ENCODE peak calls at places on chromosomes 13 and 19, in ten cellular contexts. G, A, F, I, R, Y, W, Z, T and E are unnamed samples.

GRCh38 chr13:109844396-109844795 is 58.0 kb upstream of the IRS2 start:
- DNase-seq in R (no peak), W (no peak), Z (no peak), G (no peak), A (no peak), I (no peak), T (no peak), F (peak), Y (no peak), E (no peak)

GRCh38 chr13:48353590-48353989 is 50.0 kb downstream of the RB1 start:
- DNase-seq in W (no peak), R (no peak), A (no peak), T (no peak), F (no peak), Z (no peak), I (no peak), G (no peak), Y (no peak), E (no peak)

GRCh38 chr13:112616586-112617381 is 28.8 kb upstream of the TUBGCP3 start:
- DNase-seq in I (no peak), R (peak), W (peak), T (peak), A (no peak), G (peak), Y (no peak), Z (peak), F (no peak), E (peak)

GRCh38 chr19:8250596-8250995 is 41.4 kb downstream of the CERS4 start:
- DNase-seq in Y (no peak), W (no peak), F (no peak), T (no peak), R (no peak), I (no peak), A (no peak), G (no peak), Z (no peak), E (no peak)

GRCh38 chr19:15154002-15154612 is 46.7 kb downstream of the NOTCH3 start:
- DNase-seq in T (peak), Y (peak), Z (no peak), W (peak), A (no peak), R (peak), I (peak), G (peak), F (no peak), E (peak)

GRCh38 chr19:48403606-48404005 is 10.1 kb downstream of the GRIN2D start:
- DNase-seq in W (peak), F (peak), G (peak), T (peak), I (peak), Z (peak), R (peak), A (no peak), Y (no peak), E (peak)

GRCh38 chr13:41465215-41465907 is 8.0 kb downstream of the RGCC start:
- DNase-seq in I (peak), A (peak), F (no peak), T (peak), R (peak), W (peak), Z (no peak), G (peak), Y (peak), E (peak)

GRCh38 chr13:112062047-112062618 is 4.8 kb upstream of the SOX1 start:
- DNase-seq in I (no peak), R (no peak), T (no peak), G (no peak), Y (no peak), Z (no peak), F (no peak), W (no peak), A (no peak), E (no peak)

GRCh38 chr19:11659612-11660011 is 62.3 kb downstream of the ZNF627 start:
- DNase-seq in T (peak), Y (no peak), R (no peak), I (no peak), Z (peak), A (no peak), F (no peak), W (no peak), G (no peak), E (no peak)

GRCh38 chr13:39051157-39051556 is 12.9 kb downstream of the NHLRC3 start:
- DNase-seq in G (no peak), W (peak), A (no peak), Z (peak), I (no peak), R (no peak), F (no peak), Y (no peak), T (peak), E (no peak)

GRCh38 chr19:40689339-40690049 is 957 bp downstream of the NUMBL start:
- DNase-seq in F (no peak), G (peak), T (peak), W (peak), A (no peak), Z (peak), R (peak), Y (no peak), I (no peak), E (peak)

GRCh38 chr13:41458939-41459753 is 1.8 kb downstream of the RGCC start:
- DNase-seq in Z (no peak), T (peak), Y (peak), W (peak), G (peak), I (peak), A (peak), F (no peak), R (peak), E (peak)

GRCh38 chr13:106548064-106548696 is 12.7 kb upstream of the EFNB2 start:
- DNase-seq in F (no peak), I (no peak), Z (no peak), A (no peak), W (no peak), T (no peak), G (no peak), R (peak), Y (no peak), E (no peak)

GRCh38 chr13:113053376-113053775 is 52.2 kb upstream of the F7 start:
- DNase-seq in Z (no peak), F (no peak), G (no peak), A (no peak), I (no peak), Y (no peak), T (no peak), W (no peak), R (no peak), E (no peak)

GRCh38 chr19:18533058-18533457 is 10.3 kb downstream of the FKBP8 start:
- DNase-seq in Z (no peak), A (no peak), I (no peak), W (no peak), Y (no peak), F (no peak), T (no peak), G (no peak), R (no peak), E (no peak)

GRCh38 chr13:77460195-77460594 is 75.3 kb upstream of the SCEL start:
- DNase-seq in T (no peak), Z (no peak), G (no peak), W (no peak), F (no peak), A (no peak), R (no peak), Y (no peak), I (no peak), E (no peak)

GRCh38 chr13:20395061-20395916 is 130.4 kb downstream of the CRYL1 start:
- DNase-seq in T (no peak), G (no peak), Z (no peak), R (no peak), A (no peak), I (no peak), W (no peak), F (no peak), Y (no peak), E (no peak)

GRCh38 chr13:59665736-59666135 is 498.0 kb downstream of the DIAPH3 start:
- DNase-seq in A (no peak), W (no peak), F (no peak), Z (no peak), I (no peak), G (no peak), T (no peak), R (no peak), Y (no peak), E (no peak)

GRCh38 chr13:44078806-44079378 is 199.2 kb downstream of the LACC1 start:
- DNase-seq in F (no peak), R (no peak), A (no peak), W (no peak), G (no peak), I (no peak), Y (no peak), Z (no peak), T (no peak), E (no peak)

GRCh38 chr19:34666200-34666957 is 10.6 kb downstream of the SCGB2B2 start:
- DNase-seq in W (no peak), G (no peak), Y (no peak), F (no peak), A (no peak), Z (no peak), R (no peak), I (no peak), T (no peak), E (no peak)

GRCh38 chr13:26449063-26449848 is 108.2 kb upstream of the WASF3 start:
- DNase-seq in T (no peak), W (no peak), R (no peak), I (no peak), Z (no peak), A (no peak), Y (no peak), F (no peak), G (no peak), E (no peak)

GRCh38 chr19:35268546-35269424 is at the start of gene USF2:
- DNase-seq in Y (peak), R (peak), W (peak), G (peak), Z (peak), A (no peak), T (peak), I (peak), F (no peak), E (peak)

GRCh38 chr19:42253245-42254082 is 1.5 kb downstream of the ERF start:
- DNase-seq in A (no peak), R (no peak), Y (no peak), G (peak), Z (peak), T (peak), I (peak), W (no peak), F (no peak), E (peak)

GRCh38 chr19:9406798-9407352 is 28.5 kb downstream of the ZNF266 start:
- DNase-seq in A (peak), W (no peak), F (no peak), R (peak), I (peak), Y (peak), G (peak), T (no peak), Z (peak), E (no peak)

GRCh38 chr19:43760941-43761340 is 6.2 kb upstream of the SMG9 start:
- DNase-seq in Z (no peak), G (no peak), R (peak), F (no peak), W (no peak), T (no peak), A (no peak), Y (no peak), I (no peak), E (no peak)

GRCh38 chr13:89212186-89212585 is 1541.0 kb downstream of the SLITRK5 start:
- DNase-seq in T (no peak), W (no peak), Y (no peak), R (no peak), I (no peak), Z (peak), G (no peak), A (no peak), F (no peak), E (no peak)

GRCh38 chr19:48726573-48726972 is 7.0 kb upstream of the MAMSTR start:
- DNase-seq in G (peak), T (peak), W (peak), Z (no peak), R (no peak), A (no peak), Y (no peak), I (no peak), F (no peak), E (peak)

GRCh38 chr13:27055501-27055900 is 116.1 kb downstream of the USP12 start:
- DNase-seq in Y (no peak), F (no peak), I (no peak), G (no peak), R (no peak), Z (no peak), T (no peak), W (no peak), A (no peak), E (no peak)

GRCh38 chr19:33248954-33249613 is 23.4 kb upstream of the SLC7A10 start:
- DNase-seq in G (no peak), R (no peak), I (no peak), Z (no peak), F (no peak), W (no peak), A (no peak), T (no peak), Y (no peak), E (no peak)